ENCODE peak calls at places on chromosomes 13 and 19, in nine cellular contexts. V is lower lobe of right lung, E is epithelial cell of esophagus, Y is AG04450, N is fibroblast of lung, L is stomach, D is lung, T is endodermal cell, S is uterus. F is an unnamed sample.

GRCh38 chr19:5990289-5990797 is 12.4 kb upstream of the RANBP3 start:
- DNase-seq in V (no peak), E (no peak), Y (no peak), N (no peak), L (no peak), D (no peak), T (peak), S (no peak), F (no peak)

GRCh38 chr13:79781829-79782540 is 301.0 kb downstream of the NDFIP2 start:
- DNase-seq in V (no peak), E (no peak), Y (no peak), N (peak), L (no peak), D (no peak), T (no peak), S (no peak), F (no peak)

GRCh38 chr19:38263696-38264485 is 482 bp upstream of the SPINT2 start:
- DNase-seq in V (no peak), E (peak), Y (no peak), N (peak), L (peak), D (peak), T (peak), S (no peak), F (no peak)

GRCh38 chr19:18436651-18437478 is 1.1 kb downstream of the ISYNA1 start:
- DNase-seq in V (peak), E (peak), Y (no peak), N (peak), L (peak), D (no peak), T (peak), S (peak), F (no peak)

GRCh38 chr13:114071991-114072390 is 60.4 kb downstream of the RASA3 start:
- DNase-seq in V (peak), E (no peak), Y (no peak), N (no peak), L (no peak), D (no peak), T (no peak), S (no peak), F (no peak)

GRCh38 chr13:79194272-79194671 is 211.8 kb downstream of the RBM26 start:
- DNase-seq in V (no peak), E (no peak), Y (no peak), N (no peak), L (no peak), D (no peak), T (no peak), S (no peak), F (no peak)

GRCh38 chr13:43785681-43786471 is 896 bp downstream of the ENOX1 start:
- DNase-seq in V (peak), E (peak), Y (peak), N (peak), L (peak), D (peak), T (peak), S (peak), F (no peak)

GRCh38 chr13:50521750-50522149 is 321.7 kb downstream of the DLEU7 start:
- DNase-seq in V (no peak), E (peak), Y (no peak), N (peak), L (no peak), D (no peak), T (no peak), S (no peak), F (no peak)

GRCh38 chr13:49840266-49840665 is 47.8 kb upstream of the KPNA3 start:
- DNase-seq in V (no peak), E (no peak), Y (no peak), N (no peak), L (no peak), D (no peak), T (no peak), S (no peak), F (no peak)

GRCh38 chr13:75445717-75446529 is 36.0 kb downstream of the TBC1D4 start:
- DNase-seq in V (no peak), E (peak), Y (no peak), N (no peak), L (no peak), D (no peak), T (no peak), S (no peak), F (no peak)

GRCh38 chr19:37855098-37855497 is 51.3 kb downstream of the WDR87 start:
- DNase-seq in V (peak), E (peak), Y (no peak), N (peak), L (no peak), D (no peak), T (no peak), S (no peak), F (no peak)

GRCh38 chr13:44312898-44313551 is 60.6 kb upstream of the SERP2 start:
- DNase-seq in V (no peak), E (peak), Y (peak), N (peak), L (no peak), D (no peak), T (no peak), S (no peak), F (peak)

GRCh38 chr13:39501711-39502324 is 101.2 kb downstream of the LHFPL6 start:
- DNase-seq in V (no peak), E (no peak), Y (no peak), N (peak), L (no peak), D (peak), T (no peak), S (no peak), F (no peak)

GRCh38 chr13:81659984-81660383 is 1319.1 kb upstream of the SPRY2 start:
- DNase-seq in V (no peak), E (no peak), Y (no peak), N (no peak), L (no peak), D (no peak), T (no peak), S (no peak), F (no peak)

GRCh38 chr19:47001584-47001983 is 18.1 kb upstream of the NPAS1 start:
- DNase-seq in V (no peak), E (no peak), Y (no peak), N (no peak), L (no peak), D (no peak), T (no peak), S (no peak), F (no peak)

GRCh38 chr13:35760678-35761308 is 284.3 kb upstream of the MAB21L1 start:
- DNase-seq in V (no peak), E (no peak), Y (no peak), N (no peak), L (no peak), D (no peak), T (peak), S (no peak), F (no peak)

GRCh38 chr13:48500652-48501197 is 32.2 kb downstream of the RCBTB2 start:
- DNase-seq in V (no peak), E (peak), Y (peak), N (peak), L (no peak), D (peak), T (no peak), S (no peak), F (peak)

GRCh38 chr13:42035905-42036521 is 12.4 kb upstream of the DGKH start:
- DNase-seq in V (no peak), E (no peak), Y (no peak), N (no peak), L (no peak), D (no peak), T (no peak), S (no peak), F (no peak)

GRCh38 chr19:58453743-58454142 is 2.3 kb downstream of the ZNF324B start:
- DNase-seq in V (no peak), E (no peak), Y (no peak), N (no peak), L (no peak), D (no peak), T (no peak), S (no peak), F (no peak)

GRCh38 chr13:79811170-79811569 is 330.2 kb downstream of the NDFIP2 start:
- DNase-seq in V (no peak), E (no peak), Y (no peak), N (no peak), L (no peak), D (no peak), T (no peak), S (no peak), F (no peak)

GRCh38 chr13:64127856-64128255 is 2712.2 kb upstream of the PCDH20 start:
- DNase-seq in V (no peak), E (no peak), Y (no peak), N (no peak), L (no peak), D (no peak), T (no peak), S (no peak), F (no peak)

GRCh38 chr13:42747399-42747873 is 33.9 kb upstream of the FAM216B start:
- DNase-seq in V (no peak), E (peak), Y (peak), N (peak), L (no peak), D (no peak), T (no peak), S (no peak), F (peak)

GRCh38 chr13:103839460-103839859 is 773.2 kb upstream of the SLC10A2 start:
- DNase-seq in V (no peak), E (no peak), Y (no peak), N (no peak), L (no peak), D (no peak), T (no peak), S (no peak), F (no peak)

GRCh38 chr19:42201489-42202289 is 15.8 kb downstream of the DEDD2 start:
- DNase-seq in V (peak), E (no peak), Y (no peak), N (no peak), L (peak), D (peak), T (no peak), S (no peak), F (no peak)

GRCh38 chr13:33251131-33251629 is 34.4 kb downstream of the STARD13 start:
- DNase-seq in V (no peak), E (peak), Y (peak), N (peak), L (no peak), D (no peak), T (no peak), S (peak), F (peak)

GRCh38 chr19:47704024-47704423 is 9.2 kb upstream of the EHD2 start:
- DNase-seq in V (no peak), E (no peak), Y (peak), N (peak), L (no peak), D (no peak), T (no peak), S (no peak), F (no peak)

GRCh38 chr13:110228936-110229904 is 77.7 kb downstream of the COL4A1 start:
- DNase-seq in V (no peak), E (peak), Y (no peak), N (peak), L (no peak), D (no peak), T (no peak), S (no peak), F (no peak)

GRCh38 chr13:113098163-113098732 is 7.3 kb upstream of the F7 start:
- DNase-seq in V (no peak), E (no peak), Y (no peak), N (peak), L (no peak), D (no peak), T (no peak), S (no peak), F (peak)

GRCh38 chr19:14786421-14786851 is 8.1 kb upstream of the ADGRE2 start:
- DNase-seq in V (peak), E (no peak), Y (no peak), N (no peak), L (no peak), D (no peak), T (peak), S (no peak), F (no peak)

GRCh38 chr13:109297628-109298027 is 488.8 kb downstream of the IRS2 start:
- DNase-seq in V (no peak), E (peak), Y (peak), N (peak), L (no peak), D (no peak), T (no peak), S (no peak), F (peak)

DNA sequence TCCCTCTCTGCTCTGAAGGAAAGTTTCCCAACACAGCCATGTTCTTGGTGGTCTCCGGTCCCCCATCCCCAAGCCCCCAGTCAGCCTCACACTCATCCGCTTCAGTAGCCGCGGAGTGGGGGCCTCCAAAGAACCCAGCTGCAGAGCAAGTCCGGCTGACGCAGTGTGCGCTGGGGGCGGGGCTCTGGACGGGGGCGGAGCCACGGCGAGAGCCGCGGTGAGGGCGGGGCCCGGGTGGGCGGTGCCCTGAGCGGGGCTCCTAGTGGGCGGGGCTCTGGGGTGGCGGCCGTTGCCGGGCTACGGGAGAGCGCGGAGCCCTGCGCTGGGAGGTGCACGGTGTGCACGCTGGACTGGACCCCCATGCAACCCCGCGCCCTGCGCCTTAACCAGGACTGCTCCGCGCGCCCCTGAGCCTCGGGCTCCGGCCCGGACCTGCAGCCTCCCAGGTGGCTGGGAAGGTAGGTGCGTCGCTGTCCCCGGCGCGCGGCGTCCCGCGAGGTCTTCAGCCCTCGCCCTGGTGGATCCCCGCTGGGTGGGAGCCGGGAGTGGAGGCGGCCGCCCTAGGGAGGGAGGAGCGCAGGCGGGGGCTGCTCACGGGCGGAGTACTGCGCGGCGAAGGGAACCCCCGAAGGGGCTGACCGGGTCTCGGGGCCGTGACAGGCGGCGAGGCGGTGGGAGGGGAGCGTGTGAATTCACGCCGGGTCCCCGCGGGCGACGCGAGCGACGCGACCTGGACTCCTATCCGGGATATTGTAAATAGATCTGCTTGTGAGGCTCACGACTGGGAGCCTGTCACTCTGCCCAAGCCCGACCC is 9.1 kb downstream of the TNFRSF19 start:
- DNase-seq in V (peak), E (peak), Y (peak), N (peak), L (peak), D (peak), T (peak), S (peak), F (no peak)
- H3K4me3 ChIP-seq in V (peak), E (peak), Y (peak), N (peak), L (peak), D (peak), T (peak), S (peak), F (peak)

DNA sequence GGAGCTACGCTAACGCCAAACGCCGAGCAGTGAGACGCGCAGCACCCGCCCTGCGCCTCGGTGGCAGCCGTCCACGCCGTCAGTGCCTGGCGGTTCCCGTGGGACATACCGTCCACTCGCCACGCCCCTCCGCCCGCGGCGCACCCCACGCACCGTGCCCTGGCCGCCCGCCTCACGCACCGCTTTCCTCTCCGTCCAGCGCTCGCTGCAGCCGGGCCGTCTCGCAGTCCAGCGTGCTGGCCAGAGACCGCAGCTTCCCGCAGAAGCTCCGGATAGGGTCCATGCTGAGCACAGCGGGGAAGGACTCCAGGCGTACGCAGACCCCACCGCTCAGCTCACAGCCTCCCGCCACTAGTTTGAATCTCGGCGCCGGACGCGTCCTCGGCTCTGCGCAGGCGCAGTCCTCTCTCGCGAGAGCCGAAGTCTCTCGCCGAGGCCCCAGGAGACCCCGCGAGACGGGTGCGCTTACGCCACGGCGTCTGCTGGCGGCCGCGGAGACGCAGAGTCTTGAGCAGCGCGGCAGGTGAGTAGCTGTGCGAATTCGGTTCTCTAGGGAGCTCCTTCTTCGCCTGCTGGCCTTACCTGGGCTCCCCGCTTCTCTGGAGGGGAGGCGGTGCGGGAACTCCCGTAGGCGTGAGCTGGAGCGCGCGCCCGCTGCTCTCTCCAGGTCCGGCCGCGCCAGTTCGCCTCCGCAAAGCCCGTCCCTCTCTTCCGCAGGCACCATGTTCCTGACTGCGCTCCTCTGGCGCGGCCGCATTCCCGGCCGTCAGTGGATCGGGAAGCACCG is at the start of the genes MRPL57 and SKA3:
- DNase-seq in V (peak), E (peak), Y (peak), N (peak), L (peak), D (peak), T (peak), S (peak), F (peak)
- TF ChIP-seq CTCF in V (peak), E (peak), Y (no peak), N (no peak), L (no peak), D (no peak), T (peak), S (peak), F (peak)

GRCh38 chr19:12034610-12035009 is 869 bp downstream of the ZNF433 start:
- DNase-seq in V (no peak), E (no peak), Y (no peak), N (no peak), L (no peak), D (no peak), T (no peak), S (no peak), F (no peak)

GRCh38 chr19:12035220-12036172 is at the start of gene ZNF433:
- DNase-seq in V (peak), E (peak), Y (peak), N (peak), L (peak), D (peak), T (peak), S (peak), F (peak)

DNA sequence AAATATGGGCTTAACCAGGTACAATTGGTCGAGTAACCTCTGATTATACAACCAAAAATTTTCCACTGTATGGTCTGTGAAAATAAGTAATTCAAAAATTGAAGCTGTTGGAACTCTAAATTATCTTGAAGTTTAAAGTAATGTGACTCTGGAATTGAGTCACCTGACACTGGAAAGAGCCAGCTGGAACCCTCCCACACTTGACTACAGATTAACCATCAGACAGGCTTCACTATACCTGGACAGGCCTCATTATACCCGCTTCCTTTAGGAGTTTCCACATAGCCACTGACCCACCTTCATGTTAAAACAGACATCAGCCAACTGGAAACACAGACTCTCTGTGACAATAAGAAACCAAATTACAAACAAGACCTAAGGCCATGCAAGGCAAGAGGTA is 1.3 kb downstream of the ZNF433 start:
- DNase-seq in V (no peak), E (no peak), Y (no peak), N (no peak), L (no peak), D (no peak), T (no peak), S (no peak), F (no peak)
- H3K4me3 ChIP-seq in V (peak), E (no peak), Y (peak), N (no peak), L (peak), D (no peak), T (peak), S (no peak), F (peak)

GRCh38 chr13:76668141-76668540 is 218.1 kb downstream of the KCTD12 start:
- DNase-seq in V (no peak), E (no peak), Y (no peak), N (no peak), L (no peak), D (no peak), T (no peak), S (no peak), F (no peak)

GRCh38 chr13:76663941-76664340 is 222.3 kb downstream of the KCTD12 start:
- DNase-seq in V (no peak), E (peak), Y (no peak), N (no peak), L (no peak), D (no peak), T (no peak), S (no peak), F (no peak)

GRCh38 chr13:76672422-76672821 is 213.8 kb downstream of the KCTD12 start:
- DNase-seq in V (no peak), E (peak), Y (no peak), N (peak), L (no peak), D (no peak), T (no peak), S (no peak), F (no peak)

GRCh38 chr13:76668716-76669115 is 217.5 kb downstream of the KCTD12 start:
- DNase-seq in V (no peak), E (no peak), Y (no peak), N (no peak), L (no peak), D (no peak), T (no peak), S (no peak), F (no peak)

GRCh38 chr13:76667551-76667950 is 218.7 kb downstream of the KCTD12 start:
- DNase-seq in V (no peak), E (peak), Y (peak), N (peak), L (no peak), D (no peak), T (no peak), S (no peak), F (peak)
- TF ChIP-seq CTCF in V (peak), E (peak), Y (peak), N (peak), L (no peak), D (peak), T (peak), S (peak), F (peak)

GRCh38 chr19:50510121-50510670 is 795 bp downstream of the JOSD2 start:
- DNase-seq in V (peak), E (no peak), Y (no peak), N (peak), L (no peak), D (no peak), T (no peak), S (no peak), F (no peak)
- H3K4me3 ChIP-seq in V (peak), E (peak), Y (peak), N (peak), L (peak), D (peak), T (peak), S (peak), F (peak)

GRCh38 chr13:106291006-106291405 is 244.5 kb downstream of the EFNB2 start:
- DNase-seq in V (no peak), E (peak), Y (no peak), N (peak), L (no peak), D (no peak), T (no peak), S (no peak), F (peak)
- TF ChIP-seq CTCF in V (no peak), E (no peak), Y (no peak), N (no peak), L (no peak), D (no peak), T (no peak), S (no peak), F (no peak)

DNA sequence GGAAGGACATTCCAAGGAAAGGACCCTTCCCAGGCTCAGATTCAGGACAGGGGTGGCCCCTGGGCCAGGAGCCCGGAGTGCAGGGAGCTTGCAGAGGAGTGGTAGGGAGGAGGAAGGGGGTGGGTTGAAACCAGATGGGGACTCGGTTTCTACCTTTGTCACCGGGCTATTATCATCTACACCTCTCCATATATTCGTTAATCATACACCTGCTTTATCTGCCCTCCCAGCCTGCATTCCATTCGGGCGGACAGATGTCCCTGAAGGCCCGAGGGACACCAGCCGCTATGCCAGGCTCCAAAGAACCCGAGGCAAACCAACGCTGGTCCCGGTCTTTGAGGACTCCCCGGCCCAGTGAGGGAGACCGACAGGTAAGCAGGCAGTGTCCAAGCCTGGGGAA is 15.5 kb upstream of the MYH14 start:
- DNase-seq in V (no peak), E (no peak), Y (no peak), N (no peak), L (no peak), D (no peak), T (no peak), S (no peak), F (no peak)
- H3K4me3 ChIP-seq in V (no peak), E (no peak), Y (no peak), N (no peak), L (no peak), D (no peak), T (no peak), S (no peak), F (no peak)